ENCODE peak calls at places on chromosomes 11 and 22, in four cellular contexts. K is GM23248, H is colonic mucosa, Q is pancreas. G is an unnamed sample.

GRCh38 chr11:128621491-128622136 is 34.3 kb upstream of the ETS1 start:
- DNase-seq in K (peak; percentile 98), H (no peak), Q (no peak), G (no peak)

GRCh38 chr11:70209391-70209912 is 6.4 kb downstream of the FADD start:
- DNase-seq in K (no peak), H (no peak), Q (peak; percentile 22), G (no peak)

GRCh38 chr11:24793479-24793878 is 296.6 kb downstream of the LUZP2 start:
- DNase-seq in K (no peak), H (no peak), Q (no peak), G (no peak)

GRCh38 chr11:23573430-23573829 is 713.2 kb upstream of the CCDC179 start:
- DNase-seq in K (no peak), H (no peak), Q (no peak), G (no peak)

GRCh38 chr11:111455291-111456085 is 56.7 kb downstream of the BTG4 start:
- DNase-seq in K (no peak), H (no peak), Q (no peak), G (no peak)

GRCh38 chr22:45170001-45170466 is 6.3 kb downstream of the NUP50 start:
- DNase-seq in K (no peak), H (no peak), Q (no peak), G (no peak)

GRCh38 chr11:62648185-62648966 is 2.0 kb upstream of the GANAB start:
- DNase-seq in K (no peak), H (no peak), Q (no peak), G (no peak)

GRCh38 chr22:48506506-48507145 is 1321.0 kb downstream of the BRD1 start:
- DNase-seq in K (no peak), H (no peak), Q (no peak), G (no peak)

GRCh38 chr11:44585421-44585820 is 20.0 kb downstream of the CD82 start:
- DNase-seq in K (no peak), H (no peak), Q (no peak), G (no peak)

GRCh38 chr11:68122936-68123539 is 1.9 kb upstream of the CHKA start:
- DNase-seq in K (no peak), H (peak; percentile 85), Q (no peak), G (no peak)

GRCh38 chr11:113782134-113782533 is 2.5 kb downstream of the CLDN25 start:
- DNase-seq in K (no peak), H (no peak), Q (no peak), G (no peak)

GRCh38 chr11:84830372-84830771 is 796.8 kb downstream of the DLG2 start:
- DNase-seq in K (no peak), H (no peak), Q (no peak), G (no peak)

GRCh38 chr11:15011741-15012140 is 39.6 kb upstream of the CALCA start:
- DNase-seq in K (no peak), H (no peak), Q (no peak), G (no peak)

GRCh38 chr11:24406389-24406788 is 90.5 kb upstream of the LUZP2 start:
- DNase-seq in K (no peak), H (no peak), Q (no peak), G (no peak)

GRCh38 chr22:39478461-39478860 is 21.6 kb downstream of the MGAT3 start:
- DNase-seq in K (peak; percentile 28), H (no peak), Q (peak; percentile 73), G (no peak)

GRCh38 chr11:107565219-107565937 is at the start of gene ALKBH8:
- DNase-seq in K (peak; percentile 91), H (peak; percentile 83), Q (peak; percentile 81), G (no peak)

GRCh38 chr22:22897947-22898346 is 10.3 kb downstream of the IGLL5 start:
- DNase-seq in K (no peak), H (no peak), Q (no peak), G (no peak)

GRCh38 chr22:20720692-20721408 is 53.1 kb upstream of the SERPIND1 start:
- DNase-seq in K (no peak), H (no peak), Q (no peak), G (no peak)

GRCh38 chr11:69008774-69009440 is 4.1 kb downstream of the MRGPRF start:
- DNase-seq in K (peak; percentile 100), H (peak; percentile 80), Q (peak; percentile 59), G (no peak)

GRCh38 chr11:75303544-75304224 is 47.8 kb downstream of the ARRB1 start:
- DNase-seq in K (no peak), H (no peak), Q (no peak), G (no peak)

DNA sequence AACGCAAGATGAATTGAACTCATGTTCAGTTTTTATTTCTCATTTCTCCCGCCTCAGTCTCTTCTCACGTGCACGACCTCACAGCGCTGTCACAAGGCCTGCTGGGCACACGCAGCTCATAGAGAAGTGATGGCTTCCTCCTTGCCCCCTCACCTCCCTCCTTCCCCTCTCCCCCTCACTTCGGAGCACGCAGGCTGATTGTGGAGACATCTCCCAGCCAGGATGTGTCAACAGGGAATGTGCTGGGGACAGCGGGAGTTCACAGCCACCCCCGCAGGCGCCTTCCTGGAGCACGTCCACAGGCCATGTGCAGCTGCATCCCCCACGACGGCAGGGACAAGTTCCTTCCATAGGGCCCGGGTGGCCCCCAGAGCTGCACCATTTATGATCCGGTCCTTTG is 29.1 kb upstream of the KRTAP5-6 start:
- DNase-seq in K (no peak), H (no peak), Q (peak; percentile 52), G (no peak)
- H3K27ac ChIP-seq in K (no peak overlapping the region), H (no peak overlapping the region), Q (no peak overlapping the region), G (no peak overlapping the region)

GRCh38 chr22:37733625-37734401 is 37.0 kb downstream of the TRIOBP start:
- DNase-seq in K (no peak), H (peak; percentile 51), Q (no peak), G (no peak)
- H3K4me1 ChIP-seq in K (peaks cover 4% of the 10 kb centered on the region), H (peaks cover 7% of the 10 kb centered on the region), Q (peaks cover 13% of the 10 kb centered on the region), G (peaks cover 8% of the 10 kb centered on the region)

GRCh38 chr11:47983464-47984397 is 3.4 kb downstream of the PTPRJ start:
- DNase-seq in K (peak; percentile 74), H (no peak), Q (no peak), G (no peak)
- H3K27ac ChIP-seq in K (peak overlapping the region; percentile 51), H (peak overlapping the region; percentile 12), Q (no peak overlapping the region), G (no peak overlapping the region)

GRCh38 chr11:16763746-16764145 is 25.3 kb downstream of the C11orf58 start:
- DNase-seq in K (no peak), H (no peak), Q (no peak), G (no peak)
- H3K4me1 ChIP-seq in K (no peaks in the 10 kb centered on the region), H (no peaks in the 10 kb centered on the region), Q (no peaks in the 10 kb centered on the region), G (no peaks in the 10 kb centered on the region)

DNA sequence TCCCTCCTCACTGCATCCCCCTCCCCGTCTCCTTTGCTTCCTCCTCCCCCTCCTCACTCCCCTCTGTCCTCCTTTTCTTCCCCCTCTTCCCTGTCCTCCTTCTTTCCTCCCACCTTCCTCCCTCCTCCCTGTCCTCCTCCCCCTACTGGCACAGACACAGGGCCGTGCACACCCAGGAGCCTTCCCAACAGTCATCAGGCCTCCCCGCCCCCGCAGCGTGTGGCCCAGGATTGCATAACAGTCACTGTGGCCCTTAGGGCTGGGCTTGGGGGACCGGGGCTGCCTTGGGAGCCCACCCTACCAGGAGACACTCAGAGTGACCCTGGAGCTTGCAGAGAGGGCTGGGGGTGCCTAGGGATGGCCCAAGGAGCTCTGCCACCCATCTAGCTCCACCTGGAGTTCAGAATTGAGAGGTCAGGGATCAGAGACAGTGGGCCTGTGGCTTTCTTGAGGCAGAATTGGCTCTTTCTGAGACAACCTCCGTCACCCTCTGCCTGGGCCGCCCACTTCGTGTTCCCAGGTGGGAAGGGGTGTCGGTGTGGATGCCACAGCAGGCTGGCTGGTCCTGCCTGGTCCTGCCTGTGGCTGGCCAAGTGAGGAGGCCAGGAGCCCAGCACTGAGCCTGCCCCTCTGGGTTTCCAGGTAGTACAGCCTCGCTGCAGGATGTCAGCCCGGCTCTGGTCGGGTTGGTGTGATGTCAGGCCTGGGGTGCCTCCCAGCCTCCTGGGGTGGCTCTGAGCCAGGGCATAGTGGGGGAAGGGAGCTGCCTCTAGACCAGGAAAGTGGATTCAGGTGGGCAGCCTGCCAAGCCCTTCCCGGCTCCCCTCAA is 1.6 kb downstream of the SPI1 start:
- DNase-seq in K (peak; percentile 23), H (no peak), Q (no peak), G (no peak)
- H3K27ac ChIP-seq in K (no peak overlapping the region), H (peak overlapping the region; percentile 55), Q (no peak overlapping the region), G (no peak overlapping the region)

DNA sequence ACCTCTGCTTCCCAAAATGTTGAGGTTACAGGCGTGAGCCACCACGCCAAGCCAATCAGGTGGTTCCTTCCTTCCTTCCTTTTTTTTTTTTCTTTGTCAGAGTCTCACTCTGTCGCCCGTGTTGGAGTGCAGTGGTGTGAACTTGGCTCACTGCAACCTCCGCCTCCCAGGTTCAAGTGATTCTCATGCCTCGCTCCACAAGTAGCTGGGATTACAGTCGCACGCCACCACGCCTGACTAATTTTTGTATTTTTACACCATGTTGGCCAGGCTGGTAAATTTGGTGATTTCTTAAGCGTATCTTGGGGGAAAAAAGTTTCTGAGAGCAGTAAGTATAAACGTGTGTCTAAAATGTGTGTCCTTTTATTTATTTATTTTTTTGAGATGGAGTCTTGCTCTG is 18.2 kb upstream of the SPINDOC start:
- DNase-seq in K (no peak), H (no peak), Q (no peak), G (no peak)
- H3K4me1 ChIP-seq in K (no peaks in the 10 kb centered on the region), H (no peaks in the 10 kb centered on the region), Q (no peaks in the 10 kb centered on the region), G (no peaks in the 10 kb centered on the region)

DNA sequence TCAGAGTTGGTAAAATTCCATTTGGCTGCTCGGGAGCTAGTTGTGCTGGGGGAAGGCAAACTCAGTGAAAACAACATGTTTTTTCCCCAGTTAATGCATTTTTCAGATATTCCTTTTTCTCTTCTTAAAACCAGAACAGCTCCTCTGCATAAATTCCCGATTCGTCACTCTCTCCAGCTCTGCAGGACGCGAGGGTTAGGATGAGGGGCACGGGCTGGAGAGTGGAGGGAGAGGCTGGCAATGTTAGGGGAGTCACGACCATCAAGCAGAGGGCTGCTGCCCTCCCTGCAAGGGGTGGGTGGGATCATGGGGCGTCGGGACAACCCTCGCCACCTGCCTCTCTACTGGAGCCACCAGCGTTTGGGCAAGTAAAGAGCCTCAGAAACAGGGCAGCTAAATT is 31.4 kb downstream of the LRRC10B start:
- DNase-seq in K (no peak), H (no peak), Q (no peak), G (no peak)
- H3K27ac ChIP-seq in K (no peak overlapping the region), H (no peak overlapping the region), Q (no peak overlapping the region), G (no peak overlapping the region)